ENCODE peak calls at places on chromosomes 7 and 10, in nine cellular contexts. R, U, D, K, Q, V, W, B and H are unnamed samples.
A peak's percentile ranks its signal among the peaks of the same experiment; 100 is the strongest.

GRCh38 chr10:28432210-28432676 is 100.7 kb upstream of the WAC start:
- DNase-seq in R (peak; percentile 30), U (no peak), D (peak; percentile 75), K (no peak), Q (peak; percentile 85), V (peak; percentile 81), W (peak; percentile 59), B (peak; percentile 58), H (no peak)

GRCh38 chr7:84102213-84102612 is 92.4 kb downstream of the SEMA3A start:
- DNase-seq in R (no peak), U (no peak), D (peak; percentile 24), K (no peak), Q (no peak), V (no peak), W (no peak), B (no peak), H (no peak)

GRCh38 chr10:59905066-59905734 is 1.2 kb downstream of the CCDC6 start:
- DNase-seq in R (peak; percentile 51), U (no peak), D (peak; percentile 16), K (no peak), Q (peak; percentile 28), V (peak; percentile 60), W (peak; percentile 37), B (no peak), H (no peak)

GRCh38 chr7:19665399-19666008 is 43.3 kb downstream of the POLR1F start:
- DNase-seq in R (no peak), U (no peak), D (peak; percentile 50), K (no peak), Q (peak; percentile 59), V (peak; percentile 37), W (no peak), B (no peak), H (no peak)

GRCh38 chr10:15363031-15363430 is 8.1 kb downstream of the FAM171A1 start:
- DNase-seq in R (no peak), U (no peak), D (peak; percentile 13), K (no peak), Q (no peak), V (no peak), W (no peak), B (no peak), H (no peak)

GRCh38 chr7:68280931-68281330 is 1284.3 kb downstream of the TYW1 start:
- DNase-seq in R (no peak), U (no peak), D (no peak), K (no peak), Q (no peak), V (no peak), W (no peak), B (no peak), H (no peak)

GRCh38 chr10:74189999-74190421 is 39.0 kb downstream of the ADK start:
- DNase-seq in R (no peak), U (peak; percentile 49), D (peak; percentile 93), K (no peak), Q (peak; percentile 98), V (peak; percentile 53), W (no peak), B (peak; percentile 98), H (no peak)

GRCh38 chr7:5429253-5429856 is 5.7 kb upstream of the TNRC18 start:
- DNase-seq in R (peak; percentile 82), U (no peak), D (peak; percentile 47), K (no peak), Q (peak; percentile 54), V (peak; percentile 86), W (no peak), B (peak; percentile 64), H (no peak)

GRCh38 chr10:69246581-69247312 is 26.6 kb downstream of the HKDC1 start:
- DNase-seq in R (no peak), U (no peak), D (no peak), K (no peak), Q (peak; percentile 27), V (no peak), W (no peak), B (no peak), H (no peak)

GRCh38 chr10:86024555-86025001 is 342.0 kb downstream of the GRID1 start:
- DNase-seq in R (no peak), U (no peak), D (no peak), K (no peak), Q (no peak), V (no peak), W (no peak), B (no peak), H (no peak)

GRCh38 chr10:114806572-114807391 is 14.8 kb upstream of the FHIP2A start:
- DNase-seq in R (no peak), U (no peak), D (no peak), K (no peak), Q (no peak), V (no peak), W (no peak), B (no peak), H (no peak)

GRCh38 chr10:65430979-65431378 is 1494.9 kb upstream of the LRRTM3 start:
- DNase-seq in R (no peak), U (no peak), D (no peak), K (no peak), Q (no peak), V (no peak), W (no peak), B (no peak), H (no peak)

GRCh38 chr10:109821672-109822071 is 101.6 kb downstream of the XPNPEP1 start:
- DNase-seq in R (no peak), U (no peak), D (no peak), K (no peak), Q (no peak), V (no peak), W (no peak), B (no peak), H (no peak)

GRCh38 chr10:124663228-124663627 is 81.0 kb downstream of the FAM53B start:
- DNase-seq in R (no peak), U (no peak), D (no peak), K (no peak), Q (no peak), V (no peak), W (no peak), B (no peak), H (no peak)

GRCh38 chr10:58661336-58661735 is 148.7 kb downstream of the BICC1 start:
- DNase-seq in R (no peak), U (no peak), D (peak; percentile 77), K (no peak), Q (no peak), V (no peak), W (no peak), B (no peak), H (no peak)

GRCh38 chr7:155589001-155589980 is 42.9 kb upstream of the CNPY1 start:
- DNase-seq in R (no peak), U (no peak), D (no peak), K (no peak), Q (no peak), V (no peak), W (peak; percentile 79), B (no peak), H (no peak)

GRCh38 chr7:6092953-6093354 is 61.8 kb downstream of the ANKRD61 start:
- DNase-seq in R (no peak), U (no peak), D (no peak), K (no peak), Q (no peak), V (no peak), W (no peak), B (no peak), H (no peak)

GRCh38 chr7:138797715-138798320 is at the start of the genes ATP6V0A4 and TMEM213:
- DNase-seq in R (no peak), U (no peak), D (no peak), K (no peak), Q (no peak), V (peak; percentile 20), W (no peak), B (no peak), H (no peak)

GRCh38 chr7:96337519-96337918 is 15.6 kb upstream of the SLC25A13 start:
- DNase-seq in R (no peak), U (no peak), D (no peak), K (no peak), Q (no peak), V (no peak), W (no peak), B (no peak), H (no peak)

DNA sequence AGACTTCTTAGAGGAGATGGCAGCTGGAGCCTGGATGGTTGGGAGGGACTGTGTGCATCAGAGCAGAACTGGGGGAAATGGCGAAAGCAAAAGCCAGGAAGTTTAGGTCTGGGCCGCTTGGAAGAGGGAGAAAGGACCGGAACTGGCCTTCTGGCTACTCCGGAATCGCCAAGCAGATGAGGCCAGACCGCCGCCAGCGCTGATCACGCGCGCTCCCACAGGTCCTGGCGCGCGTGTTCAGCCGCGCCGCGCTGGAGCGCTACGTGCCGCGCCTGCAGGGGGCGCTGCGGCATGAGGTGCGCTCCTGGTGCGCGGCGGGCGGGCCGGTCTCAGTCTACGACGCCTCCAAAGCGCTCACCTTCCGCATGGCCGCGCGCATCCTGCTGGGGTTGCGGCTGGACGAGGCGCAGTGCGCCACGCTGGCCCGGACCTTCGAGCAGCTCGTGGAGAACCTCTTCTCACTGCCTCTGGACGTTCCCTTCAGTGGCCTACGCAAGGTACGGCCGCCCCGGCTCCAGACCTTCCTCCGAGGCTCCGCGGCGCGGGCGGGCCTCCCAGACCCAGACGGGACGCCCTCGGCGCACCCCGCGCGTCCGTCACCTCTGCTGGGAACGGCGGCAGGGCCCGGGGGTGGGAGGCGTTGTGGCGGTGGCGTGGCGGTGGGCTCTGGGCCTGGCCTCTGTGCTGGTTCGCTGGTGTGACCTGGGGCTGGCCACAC is 2.1 kb downstream of the CYP26C1 start:
- DNase-seq in R (no peak), U (no peak), D (peak; percentile 44), K (no peak), Q (peak; percentile 78), V (peak; percentile 63), W (no peak), B (no peak), H (no peak)
- H3K27me3 ChIP-seq in R (no peaks in the 10 kb centered on the region), U (peaks cover 22% of the 10 kb centered on the region), D (peaks cover 75% of the 10 kb centered on the region), K (peaks cover 5% of the 10 kb centered on the region), Q (peaks cover 80% of the 10 kb centered on the region), V (peaks cover 91% of the 10 kb centered on the region), W (peaks cover 27% of the 10 kb centered on the region), B (no peaks in the 10 kb centered on the region), H (peaks cover 7% of the 10 kb centered on the region)

GRCh38 chr7:128740996-128741395 is 1.8 kb downstream of the CALU start:
- DNase-seq in R (no peak), U (no peak), D (no peak), K (no peak), Q (peak; percentile 33), V (no peak), W (no peak), B (no peak), H (no peak)
- H3K4me3 ChIP-seq in R (peak overlapping the region; percentile 1), U (peak overlapping the region; percentile 87), D (peak overlapping the region; percentile 81), K (peak overlapping the region; percentile 97), Q (no peak overlapping the region), V (no peak overlapping the region), W (peak overlapping the region; percentile 11), B (peak overlapping the region; percentile 83), H (peak overlapping the region; percentile 98)

GRCh38 chr7:51860305-51860704 is 543.7 kb upstream of the COBL start:
- DNase-seq in R (no peak), U (no peak), D (no peak), K (no peak), Q (no peak), V (no peak), W (no peak), B (no peak), H (no peak)
- H3K27me3 ChIP-seq in R (no peaks in the 10 kb centered on the region), U (no peaks in the 10 kb centered on the region), D (no peaks in the 10 kb centered on the region), K (no peaks in the 10 kb centered on the region), Q (peaks cover 2% of the 10 kb centered on the region), V (no peaks in the 10 kb centered on the region), W (no peaks in the 10 kb centered on the region), B (no peaks in the 10 kb centered on the region), H (no peaks in the 10 kb centered on the region)

DNA sequence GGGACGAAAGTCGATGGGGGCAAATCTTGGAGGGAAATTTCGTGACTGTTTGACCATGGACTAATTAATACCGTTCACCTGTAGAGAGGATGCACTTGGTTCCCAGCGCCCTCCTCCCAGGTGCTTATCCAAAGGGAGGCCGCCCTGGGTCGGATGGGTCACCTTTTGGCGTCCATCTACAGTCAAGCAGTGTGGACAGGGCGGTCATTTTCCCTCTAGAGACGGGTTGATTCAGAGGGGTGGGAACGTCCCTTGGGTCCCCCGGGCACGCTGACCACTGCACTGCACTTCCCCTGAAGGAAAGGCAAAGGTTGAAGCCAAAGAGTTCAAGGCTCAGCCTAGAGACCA is 2.0 kb downstream of the PRR15 start:
- DNase-seq in R (no peak), U (no peak), D (no peak), K (no peak), Q (no peak), V (no peak), W (no peak), B (peak; percentile 13), H (no peak)
- H3K4me3 ChIP-seq in R (peak overlapping the region; percentile 50), U (no peak overlapping the region), D (no peak overlapping the region), K (peak overlapping the region; percentile 40), Q (peak overlapping the region; percentile 10), V (peak overlapping the region; percentile 90), W (no peak overlapping the region), B (peak overlapping the region; percentile 72), H (peak overlapping the region; percentile 77)